ENCODE peak calls at places on chromosome 3, in eight cellular contexts. W is neural progenitor cell, N is heart left ventricle, J is SW480, F is T1000, K is H54, A is HS-5, P is mucosa of gallbladder. L is an unnamed sample.

GRCh38 chr3:183533410-183534132 is 21.9 kb downstream of the KLHL6 start:
- DNase-seq in F (no peak), W (no peak), K (no peak), P (no peak), J (no peak), N (no peak), A (no peak), L (no peak)

GRCh38 chr3:149717391-149718056 is 34.8 kb downstream of the COMMD2 start:
- DNase-seq in K (peak), P (peak), N (peak), A (peak), J (peak), F (peak), W (peak), L (peak)

GRCh38 chr3:177524742-177525141 is 327.5 kb upstream of the TBL1XR1 start:
- DNase-seq in K (no peak), P (no peak), W (no peak), J (no peak), N (no peak), A (no peak), F (no peak), L (no peak)

GRCh38 chr3:27960133-27960532 is 238.0 kb upstream of the EOMES start:
- DNase-seq in N (no peak), J (peak), K (no peak), P (no peak), A (peak), F (peak), W (no peak), L (no peak)

GRCh38 chr3:141052570-141053069 is 1.5 kb downstream of the SPSB4 start:
- DNase-seq in J (no peak), N (peak), K (no peak), F (no peak), A (no peak), P (no peak), W (peak), L (no peak)

GRCh38 chr3:23240386-23240785 is 37.3 kb downstream of the UBE2E2 start:
- DNase-seq in W (no peak), P (no peak), F (no peak), A (no peak), K (no peak), N (no peak), J (no peak), L (no peak)

GRCh38 chr3:56753206-56753605 is 48.5 kb downstream of the ARHGEF3 start:
- DNase-seq in P (no peak), N (no peak), A (no peak), W (no peak), F (no peak), K (no peak), J (no peak), L (no peak)

GRCh38 chr3:45775571-45776290 is 20.6 kb downstream of the SLC6A20 start:
- DNase-seq in J (no peak), W (no peak), A (no peak), K (no peak), F (no peak), N (no peak), P (no peak), L (no peak)

GRCh38 chr3:1191061-1191460 is 98.2 kb downstream of the CNTN6 start:
- DNase-seq in J (no peak), N (no peak), K (no peak), P (no peak), F (no peak), A (no peak), W (no peak), L (no peak)

GRCh38 chr3:125644036-125645025 is 49.0 kb upstream of the OSBPL11 start:
- DNase-seq in N (peak), J (no peak), F (no peak), W (peak), P (no peak), A (no peak), K (no peak), L (no peak)

GRCh38 chr3:15903776-15904720 is 106.3 kb upstream of the ANKRD28 start:
- DNase-seq in P (no peak), W (no peak), N (peak), A (no peak), J (no peak), K (no peak), F (no peak), L (no peak)

GRCh38 chr3:66442254-66443249 is 58.3 kb downstream of the LRIG1 start:
- DNase-seq in F (no peak), P (peak), A (no peak), K (peak), W (peak), J (peak), N (peak), L (peak)

GRCh38 chr3:16824085-16824696 is 60.6 kb upstream of the PLCL2 start:
- DNase-seq in K (no peak), A (no peak), P (no peak), F (no peak), W (no peak), N (no peak), J (no peak), L (no peak)

GRCh38 chr3:171460226-171461086 is at the start of gene TNIK:
- DNase-seq in F (peak), A (peak), K (peak), N (peak), P (peak), J (peak), W (peak), L (peak)

GRCh38 chr3:184005981-184006507 is 11.6 kb downstream of the ABCC5 start:
- DNase-seq in J (peak), W (no peak), F (no peak), A (no peak), P (peak), N (peak), K (peak), L (peak)

GRCh38 chr3:168040624-168041208 is 55.0 kb downstream of the GOLIM4 start:
- DNase-seq in F (no peak), W (peak), A (no peak), J (peak), N (no peak), K (peak), P (no peak), L (peak)

GRCh38 chr3:141498592-141499223 is 11.9 kb downstream of the RASA2 start:
- DNase-seq in W (no peak), F (no peak), N (peak), A (no peak), P (peak), J (no peak), K (no peak), L (no peak)

GRCh38 chr3:117350386-117350785 is 640.8 kb downstream of the TUSC7 start:
- DNase-seq in K (no peak), P (no peak), J (no peak), N (no peak), W (no peak), F (no peak), A (no peak), L (no peak)

GRCh38 chr3:100260081-100260684 is 609 bp upstream of the TBC1D23 start:
- DNase-seq in K (no peak), W (peak), P (peak), F (no peak), J (peak), N (peak), A (no peak), L (no peak)